ENCODE peak calls at places on chromosomes 13 and 19, in six cellular contexts. Y is body of pancreas, G is A549, J is ovary, Z is suprapubic skin, T is stomach. B is an unnamed sample.
A peak's percentile ranks its signal among the peaks of the same experiment; 100 is the strongest.

GRCh38 chr19:5183616-5184015 is 157.0 kb downstream of the PTPRS start:
- DNase-seq in Y (no peak), G (no peak), Z (no peak), J (no peak), T (no peak), B (no peak)

GRCh38 chr13:110398564-110399507 is 91.8 kb downstream of the COL4A2 start:
- DNase-seq in G (no peak), Y (no peak), Z (no peak), J (no peak), T (no peak), B (no peak)

GRCh38 chr13:61246351-61246750 is 169.3 kb downstream of the PCDH20 start:
- DNase-seq in G (no peak), Y (no peak), J (no peak), T (no peak), Z (no peak), B (no peak)

GRCh38 chr13:32754179-32754578 is 167.9 kb downstream of the PDS5B start:
- DNase-seq in Y (no peak), J (no peak), G (no peak), T (no peak), Z (no peak), B (no peak)

GRCh38 chr19:12913871-12914690 is 5.0 kb downstream of the SYCE2 start:
- DNase-seq in Y (no peak), J (no peak), G (no peak), Z (no peak), T (no peak), B (peak; percentile 84)

GRCh38 chr13:28792992-28793391 is 27.1 kb upstream of the MTUS2 start:
- DNase-seq in Z (no peak), G (no peak), J (no peak), Y (no peak), T (no peak), B (no peak)

GRCh38 chr13:26254583-26255102 is 714 bp downstream of the CDK8 start:
- DNase-seq in G (peak; percentile 8), J (peak; percentile 63), Z (peak; percentile 87), Y (peak; percentile 65), T (peak; percentile 73), B (peak; percentile 93)

GRCh38 chr19:7831452-7831851 is 1.4 kb downstream of the EVI5L start:
- DNase-seq in J (peak; percentile 47), T (peak; percentile 38), Y (no peak), Z (no peak), G (peak; percentile 73), B (no peak)

GRCh38 chr19:50899549-50899948 is 11.6 kb downstream of the KLK4 start:
- DNase-seq in J (no peak), G (no peak), Z (no peak), T (no peak), Y (no peak), B (no peak)

GRCh38 chr19:42634409-42635232 is 39.9 kb upstream of the CEACAM8 start:
- DNase-seq in T (peak; percentile 44), J (no peak), G (peak; percentile 73), Y (peak; percentile 51), Z (no peak), B (no peak)

GRCh38 chr13:99989376-99990044 is 7.9 kb downstream of the ZIC2 start:
- DNase-seq in J (no peak), Y (no peak), T (no peak), Z (no peak), G (no peak), B (no peak)

GRCh38 chr13:76991432-76991795 is 467 bp upstream of the CLN5 start:
- DNase-seq in J (no peak), G (no peak), Y (no peak), Z (no peak), T (peak; percentile 42), B (peak; percentile 88)

GRCh38 chr19:39142655-39143054 is 17.1 kb downstream of the PAK4 start:
- DNase-seq in J (no peak), G (no peak), T (no peak), Y (no peak), Z (no peak), B (no peak)

GRCh38 chr19:50759886-50760285 is 10.4 kb upstream of the GPR32 start:
- DNase-seq in Y (no peak), G (peak; percentile 55), Z (no peak), J (no peak), T (no peak), B (no peak)

GRCh38 chr13:59946924-59947323 is 216.8 kb downstream of the DIAPH3 start:
- DNase-seq in T (no peak), Y (no peak), Z (no peak), G (no peak), J (no peak), B (no peak)

GRCh38 chr19:6278740-6279619 is 795 bp downstream of the MLLT1 start:
- DNase-seq in G (no peak), Z (no peak), T (no peak), Y (peak; percentile 29), J (peak; percentile 67), B (no peak)

GRCh38 chr13:98826156-98826555 is 73.7 kb upstream of the SLC15A1 start:
- DNase-seq in G (no peak), Z (no peak), Y (no peak), J (no peak), T (no peak), B (no peak)

GRCh38 chr19:50320051-50320450 is 9.1 kb downstream of the KCNC3 start:
- DNase-seq in Y (no peak), G (no peak), Z (no peak), T (no peak), J (no peak), B (no peak)

GRCh38 chr13:63864171-63864902 is 2448.7 kb upstream of the PCDH20 start:
- DNase-seq in G (no peak), J (no peak), Y (no peak), T (no peak), Z (no peak), B (no peak)

GRCh38 chr13:106656214-106656613 is 88.3 kb upstream of the ARGLU1 start:
- DNase-seq in G (no peak), Z (no peak), T (no peak), Y (no peak), J (no peak), B (no peak)

GRCh38 chr19:33905937-33906577 is 109.4 kb downstream of the KCTD15 start:
- DNase-seq in Z (peak; percentile 86), T (peak; percentile 86), G (peak; percentile 52), J (peak; percentile 80), Y (peak; percentile 87), B (no peak)

GRCh38 chr19:35533201-35533821 is at the start of gene GAPDHS:
- DNase-seq in Y (no peak), T (no peak), J (no peak), Z (no peak), G (no peak), B (no peak)

GRCh38 chr13:79966039-79966438 is 374.9 kb downstream of the SPRY2 start:
- DNase-seq in G (no peak), T (no peak), Z (no peak), Y (no peak), J (no peak), B (no peak)

GRCh38 chr13:35703061-35703460 is 226.6 kb upstream of the MAB21L1 start:
- DNase-seq in T (no peak), Z (no peak), J (no peak), G (no peak), Y (no peak), B (no peak)

GRCh38 chr13:112182831-112183543 is 116.0 kb downstream of the SOX1 start:
- DNase-seq in G (no peak), Z (peak; percentile 75), Y (no peak), J (no peak), T (no peak), B (no peak)

GRCh38 chr13:30319130-30319529 is 11.8 kb upstream of the KATNAL1 start:
- DNase-seq in G (no peak), J (no peak), Z (no peak), T (no peak), Y (no peak), B (no peak)

GRCh38 chr19:46717716-46718143 is 816 bp upstream of the PRKD2 start:
- DNase-seq in T (no peak), Y (no peak), J (no peak), G (no peak), Z (no peak), B (peak; percentile 75)

GRCh38 chr19:34766386-34766785 is 6.6 kb downstream of the ZNF599 start:
- DNase-seq in G (no peak), Z (no peak), J (no peak), Y (no peak), T (no peak), B (no peak)

GRCh38 chr13:63631006-63631405 is 2215.4 kb upstream of the PCDH20 start:
- DNase-seq in G (no peak), Y (no peak), J (no peak), T (no peak), Z (no peak), B (no peak)

GRCh38 chr13:114046447-114046846 is 72.6 kb upstream of the C13orf46 start:
- DNase-seq in J (no peak), T (no peak), Y (no peak), Z (no peak), G (no peak), B (no peak)
- H3K4me1 ChIP-seq in J (peaks cover 6% of the 10 kb centered on the region), T (no peaks in the 10 kb centered on the region), Y (no peaks in the 10 kb centered on the region), Z (peaks cover 5% of the 10 kb centered on the region), G (peaks cover 16% of the 10 kb centered on the region), B (peaks cover 22% of the 10 kb centered on the region)

DNA sequence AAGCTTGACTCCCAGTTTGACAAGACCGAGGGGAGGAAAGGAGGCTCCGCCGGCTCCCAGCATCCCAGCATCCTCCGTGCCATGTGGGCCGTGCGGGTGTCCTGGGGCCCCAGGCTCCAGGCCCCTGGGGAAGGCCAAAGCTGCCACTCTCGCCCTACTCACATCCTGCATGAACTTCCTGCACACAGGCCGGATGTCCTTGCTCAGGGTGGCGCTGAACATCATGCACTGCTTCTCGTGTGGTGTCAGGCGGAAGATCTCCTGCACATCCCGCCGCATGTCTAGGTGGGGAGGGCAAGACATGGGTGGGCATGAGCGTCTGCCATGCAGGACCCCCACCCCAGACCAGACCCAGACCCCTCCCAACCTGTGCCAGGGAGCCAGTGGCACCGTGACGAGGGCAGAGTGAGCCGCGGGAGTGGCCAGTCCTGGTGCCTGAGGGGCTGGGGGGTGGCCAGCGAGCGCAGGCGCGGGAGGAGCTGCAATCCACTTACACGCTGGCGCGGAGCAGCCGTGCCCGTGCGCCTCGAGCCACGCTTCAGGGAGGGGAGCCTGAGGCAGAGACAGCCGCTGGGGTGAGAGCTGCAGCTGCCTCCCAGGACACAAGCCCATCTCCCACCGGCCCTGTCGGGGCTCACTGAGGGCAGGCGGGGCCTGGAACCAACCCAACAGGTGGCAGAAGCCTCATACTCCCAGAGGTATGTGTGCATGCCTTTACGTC is 8.9 kb downstream of the DDX39A start:
- DNase-seq in Z (no peak), Y (no peak), T (no peak), J (no peak), G (no peak), B (peak; percentile 90)
- TF ChIP-seq POLR2A in Z (no peak), Y (no peak), T (no peak), J (no peak), G (no peak), B (no peak)

DNA sequence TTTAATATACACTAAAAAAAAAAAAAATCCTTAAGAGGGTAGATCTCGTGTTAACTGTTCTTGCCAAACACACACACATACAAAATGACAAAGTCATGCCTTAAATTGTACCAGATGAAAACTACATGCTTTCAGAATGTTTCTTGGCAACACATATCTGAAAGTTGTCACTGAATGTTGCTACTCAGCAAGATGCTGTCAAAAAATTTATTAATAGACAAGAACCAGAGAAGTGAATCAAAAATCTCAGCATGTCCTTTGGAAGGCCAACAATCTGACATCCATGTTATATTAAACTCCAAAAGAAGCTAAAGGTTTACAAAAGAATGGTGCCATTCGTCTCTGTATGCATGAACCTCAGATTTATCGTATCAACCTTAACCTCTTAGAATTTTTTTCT is 1746.2 kb upstream of the PRR20A start:
- DNase-seq in J (no peak), Y (no peak), T (no peak), Z (no peak), G (no peak), B (no peak)
- H3K4me1 ChIP-seq in J (no peaks in the 10 kb centered on the region), Y (no peaks in the 10 kb centered on the region), T (no peaks in the 10 kb centered on the region), Z (no peaks in the 10 kb centered on the region), G (no peaks in the 10 kb centered on the region), B (no peaks in the 10 kb centered on the region)

GRCh38 chr13:46176756-46177155 is 5.2 kb downstream of the LCP1 start:
- DNase-seq in J (no peak), T (no peak), G (no peak), Z (no peak), Y (no peak), B (no peak)
- TF ChIP-seq POLR2A in J (no peak), T (no peak), G (no peak), Z (no peak), Y (no peak), B (peak; percentile 67)

B was measured in spleen.